ENCODE peak calls at places on chromosomes 1 and 21, in five cellular contexts. Z, J, G, X and M are unnamed samples.

GRCh38 chr21:25307489-25307888 is 299.8 kb downstream of the MRPL39 start:
- DNase-seq in Z (no peak), J (no peak), G (no peak), X (no peak), M (no peak)

GRCh38 chr21:33374080-33374873 is 28.9 kb upstream of the IFNGR2 start:
- DNase-seq in Z (peak), J (peak), G (peak), X (no peak), M (peak)

GRCh38 chr1:181087400-181087901 is 1.0 kb upstream of the IER5 start:
- DNase-seq in Z (no peak), J (no peak), G (no peak), X (no peak), M (no peak)

GRCh38 chr1:42239041-42239440 is 74.5 kb upstream of the GUCA2A start:
- DNase-seq in Z (no peak), J (no peak), G (no peak), X (no peak), M (no peak)

GRCh38 chr1:164617607-164618564 is 58.9 kb downstream of the PBX1 start:
- DNase-seq in Z (no peak), J (peak), G (no peak), X (no peak), M (no peak)

GRCh38 chr1:60169206-60169605 is 95.6 kb upstream of the C1orf87 start:
- DNase-seq in Z (no peak), J (no peak), G (no peak), X (no peak), M (no peak)

GRCh38 chr1:231357831-231358354 is 19.8 kb downstream of the SPRTN start:
- DNase-seq in Z (peak), J (peak), G (no peak), X (no peak), M (peak)

GRCh38 chr1:21490774-21491482 is 18.3 kb upstream of the ALPL start:
- DNase-seq in Z (no peak), J (no peak), G (no peak), X (no peak), M (no peak)

GRCh38 chr1:200917291-200917817 is 22.7 kb downstream of the INAVA start:
- DNase-seq in Z (no peak), J (no peak), G (peak), X (no peak), M (peak)

GRCh38 chr1:228334226-228334935 is 72.3 kb downstream of the TRIM11 start:
- DNase-seq in Z (peak), J (no peak), G (peak), X (no peak), M (no peak)

GRCh38 chr21:44955803-44956175 is 16.0 kb downstream of the SLX9 start:
- DNase-seq in Z (no peak), J (no peak), G (no peak), X (no peak), M (no peak)

GRCh38 chr21:17738171-17738953 is 80.8 kb downstream of the C21orf91 start:
- DNase-seq in Z (peak), J (no peak), G (no peak), X (no peak), M (no peak)

GRCh38 chr1:48617227-48617626 is 145.2 kb upstream of the SPATA6 start:
- DNase-seq in Z (no peak), J (no peak), G (no peak), X (no peak), M (no peak)
- TF ChIP-seq CTCF in Z (no peak), J (no peak), G (no peak), X (no peak), M (no peak)

GRCh38 chr1:89622895-89623294 is 10.0 kb upstream of the LRRC8C start:
- DNase-seq in Z (no peak), J (no peak), G (no peak), X (no peak), M (no peak)
- TF ChIP-seq CTCF in Z (no peak), J (no peak), G (no peak), X (no peak), M (no peak)

GRCh38 chr1:29255134-29255666 is 18.9 kb downstream of the PTPRU start:
- DNase-seq in Z (no peak), J (no peak), G (no peak), X (no peak), M (no peak)

GRCh38 chr1:29258974-29259801 is 22.9 kb downstream of the PTPRU start:
- DNase-seq in Z (no peak), J (peak), G (no peak), X (no peak), M (no peak)

GRCh38 chr1:29256395-29256794 is 20.1 kb downstream of the PTPRU start:
- DNase-seq in Z (no peak), J (no peak), G (no peak), X (no peak), M (no peak)

GRCh38 chr1:29258189-29258973 is 22.1 kb downstream of the PTPRU start:
- DNase-seq in Z (no peak), J (no peak), G (no peak), X (no peak), M (no peak)

GRCh38 chr1:29256979-29257804 is 20.9 kb downstream of the PTPRU start:
- DNase-seq in Z (no peak), J (no peak), G (no peak), X (no peak), M (no peak)
- TF ChIP-seq CTCF in Z (no peak), J (no peak), G (no peak), X (no peak), M (no peak)

GRCh38 chr1:31476891-31477846 is 64.2 kb downstream of the SERINC2 start:
- DNase-seq in Z (no peak), J (no peak), G (no peak), X (no peak), M (no peak)
- TF ChIP-seq CTCF in Z (no peak), J (no peak), G (no peak), X (no peak), M (no peak)

DNA sequence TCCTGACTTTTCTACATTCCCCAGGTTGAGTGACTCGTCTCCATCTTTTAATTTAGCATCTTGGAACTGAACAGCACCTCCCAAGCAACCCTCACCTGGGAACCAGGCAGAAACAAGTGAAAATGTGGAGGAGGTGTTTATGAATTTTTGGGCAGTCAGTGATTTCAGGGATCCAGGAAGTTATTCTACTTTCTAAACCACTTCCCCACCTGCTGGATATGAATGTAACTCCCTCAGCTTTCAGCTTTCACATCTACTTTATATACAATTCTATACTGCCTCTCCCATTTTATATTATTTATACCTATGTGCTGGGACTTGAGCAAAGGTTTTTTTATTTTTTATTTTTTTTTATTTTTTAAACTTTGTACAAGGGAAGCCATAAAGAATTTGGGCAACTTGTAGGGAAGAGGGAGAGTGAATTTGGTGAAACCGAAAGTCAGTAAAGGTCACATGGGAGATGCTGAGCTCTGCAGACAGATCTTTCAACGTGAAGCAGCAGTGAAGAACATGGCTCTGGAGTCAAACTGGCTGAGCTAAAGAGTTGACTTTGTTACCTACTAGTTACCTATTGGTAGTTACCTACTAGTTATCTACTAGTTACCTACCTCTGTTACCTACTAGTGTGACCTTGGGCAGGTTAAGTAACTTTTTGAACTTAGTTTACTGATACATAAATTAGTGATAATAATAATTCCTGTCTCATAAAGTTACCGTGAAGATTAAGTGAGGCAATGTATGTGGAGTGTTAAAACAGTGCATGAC is 45.5 kb downstream of the DDR2 start:
- DNase-seq in Z (no peak), J (no peak), G (no peak), X (no peak), M (no peak)
- TF ChIP-seq CTCF in Z (no peak), J (no peak), G (no peak), X (no peak), M (no peak)

GRCh38 chr1:52748119-52748518 is 21.9 kb downstream of the ZYG11B start:
- DNase-seq in Z (no peak), J (no peak), G (no peak), X (no peak), M (no peak)
- TF ChIP-seq CTCF in Z (no peak), J (peak), G (no peak), X (no peak), M (no peak)

GRCh38 chr1:246146811-246147210 is 360.3 kb downstream of the SMYD3 start:
- DNase-seq in Z (no peak), J (no peak), G (no peak), X (no peak), M (no peak)

GRCh38 chr1:246144931-246145330 is 362.1 kb downstream of the SMYD3 start:
- DNase-seq in Z (no peak), J (no peak), G (no peak), X (no peak), M (no peak)

GRCh38 chr1:246145900-246146299 is 361.2 kb downstream of the SMYD3 start:
- DNase-seq in Z (no peak), J (no peak), G (no peak), X (no peak), M (no peak)

GRCh38 chr1:246149543-246149942 is 357.5 kb downstream of the SMYD3 start:
- DNase-seq in Z (no peak), J (no peak), G (no peak), X (no peak), M (no peak)

GRCh38 chr1:246147471-246148461 is 359.3 kb downstream of the SMYD3 start:
- DNase-seq in Z (no peak), J (no peak), G (no peak), X (no peak), M (no peak)
- TF ChIP-seq CTCF in Z (no peak), J (no peak), G (no peak), X (no peak), M (no peak)

GRCh38 chr1:223006794-223007193 is 136.3 kb downstream of the TLR5 start:
- DNase-seq in Z (no peak), J (no peak), G (no peak), X (no peak), M (no peak)

GRCh38 chr1:223000549-223001135 is 142.4 kb downstream of the TLR5 start:
- DNase-seq in Z (no peak), J (no peak), G (no peak), X (no peak), M (no peak)

GRCh38 chr1:223003549-223003948 is 139.5 kb downstream of the TLR5 start:
- DNase-seq in Z (no peak), J (no peak), G (no peak), X (no peak), M (no peak)

GRCh38 chr1:223007250-223007649 is 135.8 kb downstream of the TLR5 start:
- DNase-seq in Z (no peak), J (no peak), G (no peak), X (no peak), M (no peak)

DNA sequence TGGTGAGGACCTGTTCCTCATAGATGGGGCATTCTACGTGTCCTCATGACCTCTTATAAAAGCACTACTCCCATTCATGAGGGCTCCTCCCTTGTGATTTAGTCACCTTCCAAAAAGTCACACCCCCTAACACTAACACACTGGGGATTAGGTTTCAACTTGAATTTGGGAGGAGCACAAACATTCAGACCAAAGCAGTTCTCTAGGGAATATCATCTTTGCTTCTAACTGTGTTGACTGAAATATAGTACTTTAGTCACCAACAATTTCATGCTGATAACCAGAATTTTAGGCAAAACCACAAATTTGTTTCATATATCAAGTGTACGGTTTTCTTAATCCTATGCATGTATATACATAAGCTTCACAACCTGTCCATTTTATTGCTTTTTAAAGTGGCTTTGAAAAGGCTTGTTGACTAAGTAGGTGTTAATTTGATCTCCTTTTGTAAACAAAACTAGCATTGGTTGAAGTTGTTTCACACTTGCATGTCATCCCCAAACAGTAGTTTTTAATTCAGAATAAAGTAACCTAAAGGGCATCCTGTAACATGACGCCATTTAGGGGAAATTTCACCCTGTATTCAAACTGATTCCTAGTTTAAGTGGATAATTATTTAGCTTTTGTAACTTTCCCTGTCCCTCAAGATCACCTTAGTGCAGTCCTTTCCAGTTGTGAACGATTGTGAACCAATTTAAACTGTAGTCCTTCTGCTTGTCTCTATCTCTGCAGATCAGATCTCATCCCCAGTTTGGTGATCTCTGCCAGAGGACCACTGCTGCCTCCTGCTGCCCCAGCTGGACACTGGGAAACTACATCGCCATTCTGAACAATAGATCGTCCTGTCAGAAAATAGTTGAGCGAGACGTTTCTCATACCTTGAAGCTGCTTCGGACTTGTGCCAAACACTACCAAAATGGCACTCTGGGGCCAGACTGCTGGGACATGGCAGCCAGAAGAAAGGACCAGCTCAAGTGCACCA is 141.1 kb downstream of the TLR5 start:
- DNase-seq in Z (no peak), J (no peak), G (no peak), X (no peak), M (no peak)
- TF ChIP-seq CTCF in Z (no peak), J (no peak), G (no peak), X (no peak), M (no peak)

DNA sequence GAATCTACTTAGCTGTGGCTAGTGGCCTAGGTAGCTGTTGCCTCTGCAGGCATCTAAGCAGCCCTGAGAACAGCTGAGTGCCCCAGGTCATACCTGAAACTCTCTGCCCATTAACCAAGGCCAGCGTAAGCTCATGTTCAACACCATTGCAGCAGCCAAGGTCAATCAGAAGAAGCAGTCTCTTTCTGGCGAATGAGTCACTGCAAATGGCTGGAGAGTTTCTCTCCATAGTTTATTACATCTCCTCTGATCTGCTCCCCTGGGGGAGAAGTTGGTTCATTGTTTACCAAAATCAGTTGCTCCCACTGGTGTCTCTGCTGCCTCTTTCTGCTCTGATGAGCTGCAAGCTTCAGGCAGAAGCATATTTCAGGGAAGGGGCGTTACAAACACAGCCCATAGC is 6.9 kb upstream of the BCL9 start:
- DNase-seq in Z (no peak), J (no peak), G (no peak), X (no peak), M (no peak)
- TF ChIP-seq CTCF in Z (no peak), J (no peak), G (no peak), X (no peak), M (no peak)

DNA sequence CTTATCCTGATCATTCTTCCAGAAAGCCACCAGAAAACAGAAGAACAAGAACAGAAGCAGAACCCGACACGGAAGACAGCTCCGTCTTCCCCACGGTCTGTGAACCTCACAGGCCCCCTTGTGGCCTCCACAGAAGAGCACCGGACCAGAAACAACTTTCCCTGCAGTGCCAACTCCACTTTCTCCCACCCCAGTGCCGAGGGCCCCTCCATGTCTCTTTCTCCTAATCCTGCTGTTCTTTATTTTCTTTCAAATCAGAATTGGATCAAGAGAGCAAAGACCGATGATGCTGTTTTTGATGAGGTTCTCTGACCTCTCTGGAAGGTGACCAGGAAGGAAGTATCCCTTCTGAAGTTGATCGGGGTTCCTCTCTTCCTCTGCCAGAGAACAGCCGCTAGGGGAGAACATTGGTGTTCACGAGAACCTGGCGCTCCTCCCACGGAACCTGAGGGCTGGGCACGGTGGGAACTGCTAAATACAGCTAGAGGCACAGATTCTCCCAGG is 58.9 kb upstream of the CTTNBP2NL start:
- DNase-seq in Z (peak), J (peak), G (no peak), X (no peak), M (no peak)
- TF ChIP-seq CTCF in Z (no peak), J (peak), G (no peak), X (peak), M (peak)